ENCODE peak calls at places on chromosomes 12 and 14, in four cellular contexts. One of them, this sample, is unnamed.

GRCh38 chr12:94266796-94267529 is 118.6 kb downstream of the PLXNC1 start:
- DNase-seq in mesothelial cell of epicardium: no peak
- DNase-seq in coronary artery: no peak
- DNase-seq in foreskin fibroblast: peak; percentile 87
- DNase-seq in this sample: peak; percentile 46

GRCh38 chr12:13196302-13196921 is at the start of gene EMP1:
- DNase-seq in mesothelial cell of epicardium: no peak
- DNase-seq in foreskin fibroblast: peak; percentile 100
- DNase-seq in coronary artery: peak; percentile 95
- DNase-seq in this sample: peak; percentile 100

GRCh38 chr12:24960222-24960855 is 11.4 kb upstream of the BCAT1 start:
- DNase-seq in mesothelial cell of epicardium: no peak
- DNase-seq in coronary artery: no peak
- DNase-seq in foreskin fibroblast: peak; percentile 77
- DNase-seq in this sample: no peak

GRCh38 chr14:101478796-101479410 is 82.4 kb upstream of the DIO3 start:
- DNase-seq in mesothelial cell of epicardium: peak; percentile 2
- DNase-seq in coronary artery: peak; percentile 22
- DNase-seq in foreskin fibroblast: no peak
- DNase-seq in this sample: no peak

GRCh38 chr12:124241776-124242528 is 52.9 kb upstream of the RFLNA start:
- DNase-seq in foreskin fibroblast: no peak
- DNase-seq in coronary artery: no peak
- DNase-seq in mesothelial cell of epicardium: no peak
- DNase-seq in this sample: no peak

GRCh38 chr12:95608252-95609033 is 57.2 kb upstream of the USP44 start:
- DNase-seq in mesothelial cell of epicardium: no peak
- DNase-seq in coronary artery: no peak
- DNase-seq in foreskin fibroblast: peak; percentile 91
- DNase-seq in this sample: peak; percentile 94

GRCh38 chr12:54419088-54419887 is at the start of gene ITGA5:
- DNase-seq in mesothelial cell of epicardium: peak; percentile 58
- DNase-seq in coronary artery: peak; percentile 90
- DNase-seq in foreskin fibroblast: peak; percentile 93
- DNase-seq in this sample: no peak

GRCh38 chr14:69079188-69079742 is 73.7 kb downstream of the DCAF5 start:
- DNase-seq in mesothelial cell of epicardium: no peak
- DNase-seq in foreskin fibroblast: peak; percentile 74
- DNase-seq in coronary artery: no peak
- DNase-seq in this sample: peak; percentile 72

GRCh38 chr14:32201196-32201815 is 539 bp upstream of the RNU6-7 start:
- DNase-seq in coronary artery: peak; percentile 84
- DNase-seq in foreskin fibroblast: peak; percentile 74
- DNase-seq in mesothelial cell of epicardium: peak; percentile 81
- DNase-seq in this sample: peak; percentile 5

GRCh38 chr12:27434673-27435565 is 11.6 kb upstream of the SMCO2 start:
- DNase-seq in foreskin fibroblast: peak; percentile 54
- DNase-seq in mesothelial cell of epicardium: no peak
- DNase-seq in coronary artery: no peak
- DNase-seq in this sample: no peak

GRCh38 chr12:119113587-119113986 is 65.1 kb upstream of the HSPB8 start:
- DNase-seq in mesothelial cell of epicardium: no peak
- DNase-seq in foreskin fibroblast: no peak
- DNase-seq in coronary artery: no peak
- DNase-seq in this sample: no peak

GRCh38 chr12:114668151-114668891 is 15.7 kb downstream of the TBX3 start:
- DNase-seq in mesothelial cell of epicardium: no peak
- DNase-seq in coronary artery: no peak
- DNase-seq in foreskin fibroblast: peak; percentile 97
- DNase-seq in this sample: no peak

GRCh38 chr14:40098468-40098867 is 666.2 kb upstream of the FBXO33 start:
- DNase-seq in coronary artery: no peak
- DNase-seq in foreskin fibroblast: no peak
- DNase-seq in mesothelial cell of epicardium: no peak
- DNase-seq in this sample: no peak

GRCh38 chr14:94923771-94924170 is 153.9 kb upstream of the GSC start:
- DNase-seq in coronary artery: peak; percentile 54
- DNase-seq in foreskin fibroblast: no peak
- DNase-seq in mesothelial cell of epicardium: no peak
- DNase-seq in this sample: no peak

GRCh38 chr12:26056335-26056734 is 68.5 kb downstream of the BHLHE41 start:
- DNase-seq in mesothelial cell of epicardium: no peak
- DNase-seq in foreskin fibroblast: peak; percentile 52
- DNase-seq in coronary artery: no peak
- DNase-seq in this sample: no peak

GRCh38 chr12:67811437-67812361 is 163.2 kb downstream of the DYRK2 start:
- DNase-seq in coronary artery: no peak
- DNase-seq in foreskin fibroblast: peak; percentile 90
- DNase-seq in mesothelial cell of epicardium: no peak
- DNase-seq in this sample: no peak

GRCh38 chr12:123076604-123077297 is 74.1 kb downstream of the PITPNM2 start:
- DNase-seq in mesothelial cell of epicardium: no peak
- DNase-seq in foreskin fibroblast: peak; percentile 47
- DNase-seq in coronary artery: no peak
- DNase-seq in this sample: no peak

GRCh38 chr12:57619434-57620244 is 8.4 kb downstream of the ARHGEF25 start:
- DNase-seq in coronary artery: no peak
- DNase-seq in mesothelial cell of epicardium: no peak
- DNase-seq in foreskin fibroblast: no peak
- DNase-seq in this sample: no peak

GRCh38 chr12:171743-172705 is 41.9 kb downstream of the SLC6A12 start:
- DNase-seq in coronary artery: no peak
- DNase-seq in mesothelial cell of epicardium: no peak
- DNase-seq in foreskin fibroblast: no peak
- DNase-seq in this sample: no peak

GRCh38 chr12:11941601-11942360 is 129.0 kb upstream of the BCL2L14 start:
- DNase-seq in mesothelial cell of epicardium: no peak
- DNase-seq in foreskin fibroblast: peak; percentile 74
- DNase-seq in coronary artery: no peak
- DNase-seq in this sample: peak; percentile 93

GRCh38 chr12:107580750-107581529 is 104.7 kb upstream of the PWP1 start:
- DNase-seq in mesothelial cell of epicardium: no peak
- DNase-seq in foreskin fibroblast: no peak
- DNase-seq in coronary artery: no peak
- DNase-seq in this sample: no peak

GRCh38 chr12:79886917-79887519 is 47.9 kb downstream of the PPP1R12A start:
- DNase-seq in coronary artery: no peak
- DNase-seq in foreskin fibroblast: peak; percentile 69
- DNase-seq in mesothelial cell of epicardium: no peak
- DNase-seq in this sample: peak; percentile 43

GRCh38 chr12:58262796-58263195 is 321.4 kb downstream of the ATP23 start:
- DNase-seq in coronary artery: no peak
- DNase-seq in foreskin fibroblast: no peak
- DNase-seq in mesothelial cell of epicardium: no peak
- DNase-seq in this sample: no peak

GRCh38 chr12:33752854-33753253 is 269.4 kb upstream of the ALG10 start:
- DNase-seq in foreskin fibroblast: no peak
- DNase-seq in mesothelial cell of epicardium: no peak
- DNase-seq in coronary artery: no peak
- DNase-seq in this sample: no peak

GRCh38 chr12:76542908-76543307 is 16.7 kb downstream of the OSBPL8 start:
- DNase-seq in coronary artery: no peak
- DNase-seq in mesothelial cell of epicardium: no peak
- DNase-seq in foreskin fibroblast: no peak
- DNase-seq in this sample: no peak

GRCh38 chr14:88556581-88556980 is 1.8 kb upstream of the PTPN21 start:
- DNase-seq in foreskin fibroblast: peak; percentile 32
- DNase-seq in coronary artery: no peak
- DNase-seq in mesothelial cell of epicardium: no peak
- DNase-seq in this sample: no peak

GRCh38 chr12:9039397-9039977 is 50.1 kb downstream of the KLRG1 start:
- DNase-seq in coronary artery: no peak
- DNase-seq in mesothelial cell of epicardium: no peak
- DNase-seq in foreskin fibroblast: peak; percentile 57
- DNase-seq in this sample: peak; percentile 11

GRCh38 chr12:5784626-5785130 is 160.4 kb downstream of the ANO2 start:
- DNase-seq in mesothelial cell of epicardium: no peak
- DNase-seq in coronary artery: peak; percentile 17
- DNase-seq in foreskin fibroblast: no peak
- DNase-seq in this sample: no peak

GRCh38 chr14:92199763-92200162 is 78.0 kb downstream of the CPSF2 start:
- DNase-seq in foreskin fibroblast: no peak
- DNase-seq in mesothelial cell of epicardium: no peak
- DNase-seq in coronary artery: no peak
- DNase-seq in this sample: no peak
- TF ChIP-seq CTCF in foreskin fibroblast: peak; percentile 3
- TF ChIP-seq CTCF in mesothelial cell of epicardium: no peak
- TF ChIP-seq CTCF in coronary artery: no peak
- TF ChIP-seq CTCF in this sample: peak; percentile 5

GRCh38 chr12:98538031-98538430 is 22.6 kb downstream of the TMPO start:
- DNase-seq in coronary artery: no peak
- DNase-seq in mesothelial cell of epicardium: no peak
- DNase-seq in foreskin fibroblast: no peak
- DNase-seq in this sample: no peak

GRCh38 chr12:98533723-98534251 is 18.4 kb downstream of the TMPO start:
- DNase-seq in coronary artery: no peak
- DNase-seq in foreskin fibroblast: no peak
- DNase-seq in mesothelial cell of epicardium: no peak
- DNase-seq in this sample: no peak

GRCh38 chr12:98530068-98530467 is 14.7 kb downstream of the TMPO start:
- DNase-seq in coronary artery: no peak
- DNase-seq in foreskin fibroblast: no peak
- DNase-seq in mesothelial cell of epicardium: no peak
- DNase-seq in this sample: no peak

GRCh38 chr12:98532687-98533304 is 17.4 kb downstream of the TMPO start:
- DNase-seq in coronary artery: no peak
- DNase-seq in mesothelial cell of epicardium: no peak
- DNase-seq in foreskin fibroblast: peak; percentile 75
- DNase-seq in this sample: peak; percentile 13
- TF ChIP-seq CTCF in coronary artery: peak; percentile 26
- TF ChIP-seq CTCF in mesothelial cell of epicardium: peak; percentile 91
- TF ChIP-seq CTCF in foreskin fibroblast: peak; percentile 49
- TF ChIP-seq CTCF in this sample: peak; percentile 54

GRCh38 chr12:66275040-66275439 is 27.3 kb upstream of the HELB start:
- DNase-seq in foreskin fibroblast: no peak
- DNase-seq in mesothelial cell of epicardium: no peak
- DNase-seq in coronary artery: no peak
- DNase-seq in this sample: no peak

GRCh38 chr12:66282244-66282643 is 20.0 kb upstream of the HELB start:
- DNase-seq in mesothelial cell of epicardium: no peak
- DNase-seq in coronary artery: no peak
- DNase-seq in foreskin fibroblast: no peak
- DNase-seq in this sample: no peak

GRCh38 chr12:66280573-66280972 is 21.7 kb upstream of the HELB start:
- DNase-seq in mesothelial cell of epicardium: no peak
- DNase-seq in foreskin fibroblast: no peak
- DNase-seq in coronary artery: no peak
- DNase-seq in this sample: no peak

DNA sequence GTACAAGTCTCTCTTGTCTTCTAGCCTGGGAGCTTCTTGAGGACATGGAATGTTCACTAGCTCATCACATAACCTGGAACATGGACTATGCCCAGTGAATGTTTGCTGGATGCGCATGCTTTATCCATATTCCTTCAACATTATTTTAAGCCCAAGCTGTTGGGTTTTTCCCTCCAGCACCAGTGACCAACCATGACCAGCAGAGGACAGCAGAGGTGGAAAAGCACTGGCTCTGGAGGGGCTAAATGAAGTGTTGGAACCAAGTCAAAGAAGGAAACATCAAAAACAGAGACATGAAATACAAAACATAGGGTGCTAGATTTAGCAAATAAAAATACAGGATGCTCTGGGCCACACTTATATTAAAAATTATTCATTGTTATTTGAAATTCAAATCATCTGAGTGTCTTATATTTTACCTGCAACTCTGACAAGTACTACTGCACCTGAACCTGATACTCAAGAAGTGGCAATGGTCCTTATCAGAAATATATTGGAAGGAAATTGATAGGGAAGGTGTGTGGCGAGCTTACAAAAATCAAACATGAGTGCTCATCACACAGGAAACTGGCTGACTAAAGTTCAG is 23.1 kb upstream of the HELB start:
- DNase-seq in coronary artery: no peak
- DNase-seq in foreskin fibroblast: peak; percentile 56
- DNase-seq in mesothelial cell of epicardium: no peak
- DNase-seq in this sample: no peak
- TF ChIP-seq CTCF in coronary artery: no peak
- TF ChIP-seq CTCF in foreskin fibroblast: peak; percentile 80
- TF ChIP-seq CTCF in mesothelial cell of epicardium: peak; percentile 45
- TF ChIP-seq CTCF in this sample: peak; percentile 94

DNA sequence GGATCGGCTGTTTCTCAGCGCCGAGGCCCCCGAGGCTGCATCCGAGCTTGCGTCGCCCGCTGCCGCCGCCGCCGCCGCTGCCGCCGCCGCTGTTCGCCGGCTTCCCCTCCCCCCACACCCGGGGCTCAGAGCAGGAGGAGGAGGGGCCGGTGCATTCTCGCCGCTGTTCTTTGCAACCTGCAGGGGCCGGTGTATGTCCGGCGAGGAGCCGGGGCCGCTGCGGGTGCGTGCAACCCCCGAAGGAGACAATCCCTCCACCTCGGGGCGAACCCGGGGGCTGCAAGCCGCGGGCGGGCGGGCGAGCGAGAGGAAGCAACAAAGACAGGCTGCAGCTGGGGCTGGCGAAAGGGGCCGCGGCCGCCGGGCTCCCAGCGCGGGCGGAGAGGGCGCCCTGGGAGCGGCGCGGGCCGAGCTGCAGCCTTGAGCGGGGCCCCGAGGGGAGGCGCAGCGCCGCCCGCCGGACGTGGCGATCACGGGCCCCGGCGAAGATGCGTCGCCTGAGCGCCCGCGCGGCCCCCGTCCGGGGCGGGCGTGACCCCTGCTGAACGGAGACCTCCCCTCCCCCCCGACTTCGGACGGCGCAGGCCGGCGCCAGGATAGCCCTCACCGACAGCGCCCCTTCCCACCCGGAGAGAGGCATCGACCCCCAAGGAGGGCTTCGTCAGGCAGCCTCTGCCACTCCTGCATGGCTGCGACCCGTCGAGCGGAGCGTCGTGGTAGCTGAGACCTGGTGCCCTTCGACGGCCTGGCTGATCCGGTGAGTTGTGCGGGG is 702 bp downstream of the FAM222A start:
- DNase-seq in mesothelial cell of epicardium: peak; percentile 52
- DNase-seq in foreskin fibroblast: peak; percentile 68
- DNase-seq in coronary artery: no peak
- DNase-seq in this sample: no peak
- TF ChIP-seq CTCF in mesothelial cell of epicardium: no peak
- TF ChIP-seq CTCF in foreskin fibroblast: no peak
- TF ChIP-seq CTCF in coronary artery: no peak
- TF ChIP-seq CTCF in this sample: peak; percentile 6

GRCh38 chr14:104820669-104821228 is 19.8 kb downstream of the ZBTB42 start:
- DNase-seq in coronary artery: no peak
- DNase-seq in mesothelial cell of epicardium: peak; percentile 50
- DNase-seq in foreskin fibroblast: peak; percentile 88
- DNase-seq in this sample: no peak
- TF ChIP-seq CTCF in coronary artery: no peak
- TF ChIP-seq CTCF in mesothelial cell of epicardium: no peak
- TF ChIP-seq CTCF in foreskin fibroblast: peak; percentile 56
- TF ChIP-seq CTCF in this sample: peak; percentile 67

This sample was measured in astrocyte of the cerebellum.